ENCODE peak calls at places on chromosomes 4 and X, in eight cellular contexts. S, T, W, E, R, U, Y and B are unnamed samples.

GRCh38 chrX:53048169-53049126 is at the start of gene GPR173:
- DNase-seq in S (no peak), T (no peak), W (peak), E (peak), R (no peak), U (no peak), Y (peak), B (no peak)

GRCh38 chr4:138182838-138183426 is 59.2 kb downstream of the SLC7A11 start:
- DNase-seq in S (no peak), T (peak), W (peak), E (no peak), R (no peak), U (peak), Y (peak), B (no peak)

GRCh38 chr4:182478475-182478874 is 235.3 kb downstream of the TENM3 start:
- DNase-seq in S (no peak), T (peak), W (peak), E (no peak), R (no peak), U (peak), Y (peak), B (peak)

GRCh38 chr4:189838821-189839497 is 101.7 kb upstream of the FRG1 start:
- DNase-seq in S (no peak), T (no peak), W (no peak), E (no peak), R (no peak), U (no peak), Y (no peak), B (no peak)

GRCh38 chrX:68822641-68823410 is 6.0 kb upstream of the EFNB1 start:
- DNase-seq in S (peak), T (peak), W (peak), E (peak), R (no peak), U (peak), Y (peak), B (no peak)

GRCh38 chr4:7956306-7957112 is 16.8 kb upstream of the AFAP1 start:
- DNase-seq in S (no peak), T (no peak), W (no peak), E (peak), R (no peak), U (no peak), Y (peak), B (no peak)

GRCh38 chrX:30144971-30145731 is 70.2 kb upstream of the MAGEB2 start:
- DNase-seq in S (no peak), T (peak), W (no peak), E (no peak), R (no peak), U (no peak), Y (no peak), B (no peak)

GRCh38 chrX:112832481-112833095 is 8.0 kb downstream of the AMOT start:
- DNase-seq in S (no peak), T (no peak), W (peak), E (no peak), R (no peak), U (peak), Y (peak), B (no peak)

GRCh38 chrX:42505057-42505456 is 272.9 kb downstream of the PPP1R2C start:
- DNase-seq in S (no peak), T (no peak), W (no peak), E (no peak), R (no peak), U (no peak), Y (no peak), B (no peak)

GRCh38 chr4:73450398-73451004 is 14.5 kb downstream of the AFP start:
- DNase-seq in S (no peak), T (no peak), W (peak), E (peak), R (no peak), U (no peak), Y (peak), B (no peak)

GRCh38 chr4:769511-769910 is 56.4 kb downstream of the CPLX1 start:
- DNase-seq in S (no peak), T (no peak), W (no peak), E (peak), R (no peak), U (no peak), Y (no peak), B (no peak)

GRCh38 chr4:167100120-167100519 is 134.2 kb downstream of the SPOCK3 start:
- DNase-seq in S (no peak), T (peak), W (peak), E (no peak), R (no peak), U (no peak), Y (peak), B (no peak)

GRCh38 chr4:163679189-163679588 is 184.7 kb downstream of the TMA16 start:
- DNase-seq in S (no peak), T (peak), W (peak), E (no peak), R (no peak), U (peak), Y (peak), B (no peak)

GRCh38 chr4:169314906-169315305 is 44.1 kb upstream of the SH3RF1 start:
- DNase-seq in S (no peak), T (no peak), W (peak), E (peak), R (no peak), U (peak), Y (peak), B (no peak)

GRCh38 chr4:160276785-160277325 is 1174.0 kb downstream of the RAPGEF2 start:
- DNase-seq in S (no peak), T (no peak), W (no peak), E (no peak), R (no peak), U (no peak), Y (no peak), B (no peak)

GRCh38 chr4:170589597-170590191 is 499.9 kb upstream of the AADAT start:
- DNase-seq in S (no peak), T (peak), W (peak), E (no peak), R (no peak), U (peak), Y (peak), B (no peak)

GRCh38 chr4:112532267-112532666 is 16.3 kb upstream of the NEUROG2 start:
- DNase-seq in S (no peak), T (no peak), W (no peak), E (no peak), R (no peak), U (no peak), Y (peak), B (no peak)

GRCh38 chr4:87192155-87192919 is 28.1 kb downstream of the KLHL8 start:
- DNase-seq in S (no peak), T (no peak), W (no peak), E (no peak), R (no peak), U (no peak), Y (no peak), B (no peak)

GRCh38 chrX:3161686-3162085 is 120.4 kb downstream of the ARSF start:
- DNase-seq in S (no peak), T (no peak), W (no peak), E (no peak), R (no peak), U (no peak), Y (no peak), B (no peak)

GRCh38 chr4:40962551-40963185 is 212.9 kb downstream of the NSUN7 start:
- DNase-seq in S (no peak), T (no peak), W (no peak), E (no peak), R (no peak), U (no peak), Y (no peak), B (no peak)

GRCh38 chrX:115968436-115969252 is 201.9 kb upstream of the AGTR2 start:
- DNase-seq in S (no peak), T (peak), W (peak), E (peak), R (no peak), U (peak), Y (peak), B (no peak)

GRCh38 chrX:73127700-73128241 is 48.5 kb upstream of the PABPC1L2A start:
- DNase-seq in S (peak), T (no peak), W (peak), E (no peak), R (no peak), U (peak), Y (no peak), B (no peak)

GRCh38 chr4:38279650-38280322 is 319.6 kb downstream of the PTTG2 start:
- DNase-seq in S (no peak), T (no peak), W (peak), E (no peak), R (no peak), U (no peak), Y (no peak), B (no peak)

GRCh38 chr4:122728781-122729330 is 3.6 kb upstream of the BBS12 start:
- DNase-seq in S (no peak), T (no peak), W (no peak), E (no peak), R (no peak), U (no peak), Y (no peak), B (no peak)

GRCh38 chrX:40120838-40121580 is 23.3 kb upstream of the BCOR start:
- DNase-seq in S (no peak), T (no peak), W (peak), E (no peak), R (no peak), U (no peak), Y (no peak), B (no peak)

GRCh38 chr4:74873545-74874295 is 59.2 kb upstream of the PARM1 start:
- DNase-seq in S (no peak), T (peak), W (no peak), E (no peak), R (no peak), U (peak), Y (no peak), B (no peak)

GRCh38 chrX:129653985-129654651 is 638 bp downstream of the APLN start:
- DNase-seq in S (no peak), T (no peak), W (peak), E (no peak), R (no peak), U (peak), Y (no peak), B (no peak)